ENCODE peak calls at places on chromosomes 16 and 17, in five cellular contexts. I, L, N, W and T are unnamed samples.

GRCh38 chr16:807345-808251 is 7.1 kb upstream of the GNG13 start:
- DNase-seq in I (peak), L (peak), N (peak), W (peak), T (peak)

GRCh38 chr16:28291651-28292626 is at the start of gene SBK1:
- DNase-seq in I (peak), L (peak), N (peak), W (peak), T (peak)

GRCh38 chr16:29701214-29701555 is 22.2 kb downstream of the QPRT start:
- DNase-seq in I (no peak), L (no peak), N (no peak), W (no peak), T (no peak)

GRCh38 chr16:3020247-3020603 is at the start of gene TNFRSF12A:
- DNase-seq in I (peak), L (peak), N (peak), W (peak), T (peak)

GRCh38 chr17:67137860-67138259 is 93.5 kb downstream of the CACNG1 start:
- DNase-seq in I (no peak), L (no peak), N (no peak), W (no peak), T (no peak)

GRCh38 chr16:89711601-89712475 is 8.9 kb downstream of the VPS9D1 start:
- DNase-seq in I (peak), L (peak), N (peak), W (peak), T (peak)

GRCh38 chr17:58377005-58377660 is 25.1 kb upstream of the SUPT4H1 start:
- DNase-seq in I (peak), L (no peak), N (peak), W (peak), T (no peak)

GRCh38 chr17:49914096-49914490 is 54.9 kb upstream of the DLX4 start:
- DNase-seq in I (no peak), L (no peak), N (no peak), W (no peak), T (no peak)

GRCh38 chr17:14997290-14997689 is 267.8 kb downstream of the PMP22 start:
- DNase-seq in I (no peak), L (no peak), N (no peak), W (no peak), T (no peak)

GRCh38 chr17:63701477-63702222 is 1.7 kb upstream of the LIMD2 start:
- DNase-seq in I (no peak), L (no peak), N (no peak), W (no peak), T (no peak)

GRCh38 chr16:69814561-69814960 is 52.4 kb downstream of the WWP2 start:
- DNase-seq in I (no peak), L (no peak), N (no peak), W (no peak), T (no peak)

GRCh38 chr17:73028311-73028755 is 64.2 kb downstream of the SLC39A11 start:
- DNase-seq in I (no peak), L (peak), N (no peak), W (no peak), T (peak)

GRCh38 chr16:88591577-88592021 is 21.4 kb downstream of the ZC3H18 start:
- DNase-seq in I (no peak), L (peak), N (no peak), W (peak), T (peak)

DNA sequence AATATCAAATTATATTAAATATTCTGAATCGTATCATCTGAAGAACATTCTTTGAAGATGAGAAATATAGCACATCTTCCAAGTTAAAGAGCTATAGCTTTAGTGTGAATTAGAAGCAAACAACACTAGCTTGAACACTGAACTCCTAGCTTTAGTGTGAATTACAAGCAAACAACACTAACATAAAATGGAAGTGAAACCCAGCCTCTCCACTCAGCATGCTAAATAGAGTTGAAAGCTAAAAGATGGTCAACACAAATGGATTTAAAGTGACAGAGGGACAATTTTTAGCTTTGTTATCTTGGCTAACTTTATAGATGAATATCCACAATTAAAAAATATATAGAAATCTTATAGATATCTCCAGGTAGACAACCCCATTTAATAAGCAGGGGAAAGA is 4.5 kb upstream of the KIF2B start:
- DNase-seq in I (no peak), L (no peak), N (no peak), W (no peak), T (no peak)
- H2AFZ ChIP-seq in I (no peak), L (no peak), N (no peak), W (no peak), T (no peak)

DNA sequence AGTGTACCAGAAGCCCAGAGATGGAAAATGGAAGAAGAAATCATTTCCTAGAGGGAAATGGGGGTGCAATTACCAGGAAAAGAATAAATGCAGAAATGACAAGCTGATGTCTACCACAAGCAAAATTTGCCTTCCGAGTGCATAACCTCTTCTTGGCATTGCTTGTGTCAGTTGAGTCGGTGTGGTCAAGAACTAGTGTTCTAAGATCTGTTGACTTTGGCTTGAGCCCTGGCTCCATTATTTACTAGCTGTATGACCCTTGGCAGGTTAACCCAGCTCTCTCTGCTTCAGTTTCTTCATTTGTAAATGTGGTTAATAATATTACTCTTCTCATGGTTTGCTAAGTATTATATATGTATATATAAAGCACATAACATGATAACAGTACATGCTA is 273.0 kb upstream of the IRX5 start:
- DNase-seq in I (no peak), L (no peak), N (no peak), W (no peak), T (no peak)
- H2AFZ ChIP-seq in I (no peak), L (no peak), N (no peak), W (no peak), T (no peak)

DNA sequence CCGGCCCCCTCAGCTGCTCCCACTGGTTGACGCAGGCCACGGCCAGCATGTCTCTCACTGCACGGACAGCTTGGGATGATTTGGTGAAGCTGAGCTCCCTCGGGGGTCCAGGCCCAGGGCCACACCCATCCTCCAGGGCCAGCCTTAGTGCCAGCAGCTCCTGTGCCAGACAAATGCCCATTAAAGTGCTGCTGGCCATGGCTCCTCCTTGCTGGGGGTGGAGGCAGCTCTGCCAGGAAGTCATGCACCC is 2.5 kb downstream of the TRIM47 start:
- DNase-seq in I (no peak), L (no peak), N (no peak), W (no peak), T (no peak)
- H2AFZ ChIP-seq in I (no peak), L (no peak), N (no peak), W (peak), T (no peak)

GRCh38 chr16:30775381-30776099 is 11.5 kb downstream of the ZNF629 start:
- DNase-seq in I (peak), L (peak), N (peak), W (peak), T (peak)

GRCh38 chr16:30779596-30779995 is 7.4 kb downstream of the ZNF629 start:
- DNase-seq in I (no peak), L (no peak), N (no peak), W (no peak), T (no peak)

GRCh38 chr16:30778549-30779244 is 8.3 kb downstream of the ZNF629 start:
- DNase-seq in I (peak), L (peak), N (peak), W (no peak), T (no peak)

GRCh38 chr16:30780021-30780420 is 7.0 kb downstream of the ZNF629 start:
- DNase-seq in I (no peak), L (no peak), N (no peak), W (no peak), T (no peak)

GRCh38 chr16:30777591-30778297 is 9.3 kb downstream of the ZNF629 start:
- DNase-seq in I (no peak), L (no peak), N (no peak), W (no peak), T (peak)
- H2AFZ ChIP-seq in I (no peak), L (no peak), N (no peak), W (no peak), T (no peak)

GRCh38 chr17:76549215-76549518 is 9.3 kb downstream of the PRCD start:
- DNase-seq in I (no peak), L (no peak), N (no peak), W (no peak), T (no peak)

GRCh38 chr17:76547642-76548202 is 7.9 kb downstream of the PRCD start:
- DNase-seq in I (no peak), L (no peak), N (no peak), W (no peak), T (no peak)

GRCh38 chr17:76549539-76549938 is 9.7 kb downstream of the PRCD start:
- DNase-seq in I (no peak), L (no peak), N (no peak), W (no peak), T (no peak)

GRCh38 chr17:76547183-76547641 is 7.4 kb downstream of the PRCD start:
- DNase-seq in I (peak), L (peak), N (no peak), W (no peak), T (peak)

GRCh38 chr17:76548378-76549214 is 8.8 kb downstream of the PRCD start:
- DNase-seq in I (no peak), L (no peak), N (no peak), W (no peak), T (no peak)
- H2AFZ ChIP-seq in I (no peak), L (no peak), N (no peak), W (no peak), T (no peak)

GRCh38 chr17:68260051-68260762 is 12.4 kb downstream of the AMZ2 start:
- DNase-seq in I (no peak), L (no peak), N (no peak), W (no peak), T (no peak)
- H2AFZ ChIP-seq in I (no peak), L (no peak), N (no peak), W (no peak), T (no peak)

GRCh38 chr17:78610951-78611511 is 33.8 kb upstream of the DNAH17 start:
- DNase-seq in I (no peak), L (no peak), N (no peak), W (no peak), T (no peak)

GRCh38 chr17:78609198-78609597 is 32.0 kb upstream of the DNAH17 start:
- DNase-seq in I (no peak), L (no peak), N (no peak), W (no peak), T (no peak)

GRCh38 chr17:78607061-78607460 is 29.9 kb upstream of the DNAH17 start:
- DNase-seq in I (no peak), L (no peak), N (no peak), W (no peak), T (no peak)

GRCh38 chr17:78608122-78608803 is 31.1 kb upstream of the DNAH17 start:
- DNase-seq in I (no peak), L (no peak), N (no peak), W (no peak), T (no peak)

DNA sequence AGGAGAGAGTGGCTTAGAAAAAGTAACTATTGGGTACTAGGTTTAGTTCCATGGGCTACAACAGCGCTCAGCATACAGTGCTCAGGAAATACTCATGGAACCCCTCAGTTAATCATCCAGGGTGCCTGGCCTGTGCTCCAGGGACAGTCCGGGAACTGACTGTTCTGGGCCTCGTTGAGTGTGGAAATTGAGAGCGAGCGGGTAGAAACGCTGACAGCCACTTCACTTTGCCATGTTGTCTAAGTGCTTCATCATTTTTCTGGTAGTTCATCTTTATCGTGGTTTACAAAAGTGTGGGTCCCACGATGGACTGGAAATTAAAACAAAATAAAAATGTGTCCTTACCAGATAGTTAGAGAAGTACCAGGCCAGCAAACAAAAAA is 31.6 kb upstream of the DNAH17 start:
- DNase-seq in I (no peak), L (no peak), N (no peak), W (no peak), T (no peak)
- H2AFZ ChIP-seq in I (no peak), L (no peak), N (no peak), W (no peak), T (no peak)

DNA sequence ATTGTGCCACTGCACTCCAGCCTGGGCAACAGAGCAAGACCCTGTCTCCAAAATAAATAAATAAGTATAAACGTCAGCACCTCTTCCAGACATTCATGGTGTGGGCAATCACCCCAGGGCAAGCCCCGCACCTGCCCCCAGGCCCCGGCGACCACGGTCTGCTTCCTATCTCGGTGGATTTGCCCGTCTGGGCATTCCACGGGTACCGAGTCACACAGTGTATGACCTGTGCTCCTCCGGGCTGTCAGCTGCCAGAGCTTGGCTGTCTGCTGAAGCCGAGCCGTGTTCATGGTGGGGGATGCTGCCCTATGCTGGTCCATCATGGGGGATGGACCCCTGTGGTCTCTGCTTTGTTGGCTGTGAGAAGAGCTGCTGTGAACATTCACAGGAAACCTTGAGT is 15.4 kb downstream of the CYBC1 start:
- DNase-seq in I (no peak), L (peak), N (no peak), W (no peak), T (peak)
- H2AFZ ChIP-seq in I (no peak), L (no peak), N (no peak), W (no peak), T (no peak)